ENCODE peak calls at places on chromosomes 4 and X, in five cellular contexts. Z, Y, P, I and D are unnamed samples.

GRCh38 chrX:116232833-116233232 is 62.3 kb downstream of the AGTR2 start:
- DNase-seq in Y (no peak), P (no peak), Z (no peak), I (no peak), D (no peak)

GRCh38 chr4:128241425-128241913 is 46.1 kb downstream of the PGRMC2 start:
- DNase-seq in Z (no peak), P (no peak), Y (no peak), I (no peak), D (no peak)

GRCh38 chrX:115972717-115973116 is 197.8 kb upstream of the AGTR2 start:
- DNase-seq in I (no peak), Y (no peak), Z (no peak), P (no peak), D (no peak)

GRCh38 chr4:138216272-138216867 is 25.8 kb downstream of the SLC7A11 start:
- DNase-seq in Y (no peak), P (no peak), Z (no peak), I (no peak), D (no peak)

GRCh38 chr4:41678086-41678485 is 70.4 kb downstream of the PHOX2B start:
- DNase-seq in I (no peak), P (no peak), Z (no peak), Y (no peak), D (no peak)

GRCh38 chr4:76948441-76949292 is 885 bp upstream of the SEPTIN11 start:
- DNase-seq in P (peak), Y (peak), Z (peak), I (peak), D (peak)

GRCh38 chr4:161336016-161336415 is 827.8 kb downstream of the FSTL5 start:
- DNase-seq in P (no peak), Y (no peak), Z (no peak), I (no peak), D (no peak)

GRCh38 chr4:158873795-158874359 is 105.1 kb downstream of the FNIP2 start:
- DNase-seq in P (no peak), Y (no peak), Z (peak), I (no peak), D (no peak)

GRCh38 chr4:87058272-87059073 is 123.7 kb downstream of the AFF1 start:
- DNase-seq in Z (peak), P (no peak), I (peak), Y (no peak), D (no peak)

GRCh38 chr4:15144249-15144966 is 142.1 kb downstream of the CPEB2 start:
- DNase-seq in I (no peak), Z (no peak), Y (no peak), P (no peak), D (no peak)

GRCh38 chr4:166896254-166896653 is 338.0 kb downstream of the SPOCK3 start:
- DNase-seq in Z (no peak), P (no peak), Y (no peak), I (no peak), D (no peak)

GRCh38 chr4:116358633-116359222 is 726.6 kb downstream of the TRAM1L1 start:
- DNase-seq in P (no peak), Y (no peak), Z (peak), I (peak), D (peak)

GRCh38 chrX:150587585-150588503 is 19.4 kb downstream of the MTM1 start:
- DNase-seq in I (peak), P (no peak), Y (no peak), Z (no peak), D (no peak)

GRCh38 chrX:48957477-48957826 is at the start of gene OTUD5:
- DNase-seq in P (peak), Z (no peak), Y (no peak), I (peak), D (peak)

GRCh38 chr4:6541789-6542188 is 33.2 kb upstream of the MAN2B2 start:
- DNase-seq in P (no peak), I (no peak), Y (no peak), Z (no peak), D (no peak)

GRCh38 chrX:12999422-12999821 is 24.5 kb downstream of the TMSB4X start:
- DNase-seq in Y (no peak), Z (no peak), P (no peak), I (no peak), D (no peak)

GRCh38 chrX:77431227-77431626 is 16.0 kb upstream of the FGF16 start:
- DNase-seq in Z (no peak), P (no peak), I (no peak), Y (no peak), D (no peak)

GRCh38 chrX:13377537-13377936 is 57.7 kb upstream of the ATXN3L start:
- DNase-seq in Y (peak), I (no peak), P (no peak), Z (no peak), D (no peak)

DNA sequence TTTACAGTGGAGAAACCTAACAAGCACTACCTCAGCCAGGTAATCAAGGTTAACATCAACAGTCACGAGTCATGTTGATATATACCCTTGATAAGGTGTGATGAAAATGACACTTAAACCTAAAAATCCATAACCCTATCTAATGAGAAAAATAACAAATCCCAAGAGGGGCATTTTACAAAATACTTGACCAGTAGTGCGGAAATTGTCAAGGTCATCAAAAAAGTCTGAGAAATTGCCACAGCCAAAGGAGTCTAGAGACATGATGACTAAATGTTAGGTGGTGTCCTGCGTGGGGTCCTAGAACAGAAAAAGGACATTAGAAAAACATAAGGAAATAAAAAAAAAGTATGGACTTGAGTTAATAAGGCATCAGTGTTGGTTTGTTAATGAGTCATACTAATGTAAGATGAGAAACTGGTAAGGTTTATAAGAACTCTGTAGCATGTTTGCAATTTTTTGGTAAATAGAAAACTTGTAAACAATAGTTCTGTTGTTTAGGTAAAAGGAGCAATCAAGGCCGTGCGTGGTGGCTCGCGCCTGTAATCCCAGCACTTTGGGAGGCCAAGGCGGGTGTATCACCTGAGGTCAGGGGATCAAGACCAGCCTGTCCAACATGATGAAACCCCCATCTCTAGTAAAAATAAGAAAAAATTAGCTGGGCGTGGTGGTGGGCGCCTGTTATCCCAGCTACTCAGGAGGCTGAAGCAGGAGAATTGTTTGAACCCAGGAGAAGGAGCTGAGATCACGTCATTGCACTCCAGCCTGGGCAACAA is 2.9 kb downstream of the RPL36A start:
- DNase-seq in Y (no peak), Z (no peak), P (no peak), I (no peak), D (no peak)
- TF ChIP-seq POLR2A in Y (no peak), Z (no peak), P (no peak), I (no peak), D (no peak)

GRCh38 chr4:75180790-75181776 is 248.2 kb downstream of the PARM1 start:
- DNase-seq in I (peak), Z (no peak), Y (no peak), P (no peak), D (no peak)
- TF ChIP-seq POLR2A in I (no peak), Z (no peak), Y (no peak), P (no peak), D (no peak)

DNA sequence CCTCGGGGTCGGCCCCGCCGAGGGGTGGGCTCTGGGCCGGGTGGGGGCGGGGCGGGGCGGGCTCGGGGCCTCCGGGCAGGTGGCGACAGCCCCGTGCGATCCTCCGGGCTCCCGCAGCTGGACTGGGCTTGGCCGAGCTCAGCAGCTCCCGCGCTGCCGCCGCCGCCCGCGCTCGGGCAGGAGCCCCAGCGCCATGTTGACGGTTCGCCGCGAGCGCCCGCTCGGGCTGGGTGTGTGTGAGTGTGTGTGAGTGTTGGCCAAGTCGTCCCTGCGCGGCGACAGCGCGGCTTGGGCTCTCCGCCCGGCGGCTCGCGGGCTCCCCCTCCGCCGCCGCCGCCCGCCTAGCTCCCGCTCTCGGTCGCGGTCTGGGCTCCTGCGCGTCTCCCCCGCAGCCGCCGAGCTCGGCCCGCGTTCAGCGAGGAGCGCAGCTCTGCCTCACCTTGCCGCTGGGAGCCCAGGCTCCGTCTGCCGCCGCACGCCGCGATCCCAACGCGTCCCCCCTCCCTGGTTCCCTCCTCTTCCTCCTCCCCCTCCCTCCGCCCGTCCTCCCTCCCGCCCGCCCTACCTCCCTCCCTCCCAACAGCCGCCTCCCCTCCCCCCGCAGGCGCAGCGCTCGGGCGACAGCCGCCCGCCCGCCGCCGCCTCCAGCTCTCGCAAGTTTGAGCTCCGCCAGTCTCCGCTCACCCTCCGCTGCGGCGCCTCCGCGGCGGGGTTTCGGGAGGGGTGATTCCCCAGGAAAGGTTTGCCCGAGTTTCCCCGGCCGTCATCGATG is at the start of gene BCOR:
- DNase-seq in Z (no peak), I (peak), Y (peak), P (peak), D (peak)
- TF ChIP-seq POLR2A in Z (peak), I (peak), Y (peak), P (peak), D (peak)

GRCh38 chrX:70553516-70553915 is 108.9 kb downstream of the DLG3 start:
- DNase-seq in Z (no peak), Y (no peak), P (no peak), I (no peak), D (no peak)
- TF ChIP-seq POLR2A in Z (no peak), Y (no peak), P (no peak), I (no peak), D (no peak)

GRCh38 chr4:73259552-73260140 is 1.0 kb upstream of the ANKRD17 start:
- DNase-seq in I (peak), Y (no peak), P (no peak), Z (no peak), D (no peak)
- TF ChIP-seq POLR2A in I (no peak), Y (no peak), P (no peak), Z (no peak), D (no peak)